ENCODE peak calls at places on chromosomes 7 and 10, in ten cellular contexts. X, V, A, O, W, U, F, Y, N and D are unnamed samples.

GRCh38 chr7:36153571-36154097 is 580 bp downstream of the EEPD1 start:
- DNase-seq in X (no peak), V (no peak), A (no peak), O (no peak), W (no peak), U (peak; percentile 44), F (no peak), Y (peak; percentile 77), N (no peak), D (no peak)

GRCh38 chr10:98378722-98379121 is 36.3 kb downstream of the PYROXD2 start:
- DNase-seq in X (no peak), V (no peak), A (no peak), O (no peak), W (no peak), U (no peak), F (peak; percentile 91), Y (no peak), N (no peak), D (no peak)

GRCh38 chr10:130257897-130258296 is 121.7 kb downstream of the GLRX3 start:
- DNase-seq in X (no peak), V (no peak), A (no peak), O (no peak), W (no peak), U (no peak), F (no peak), Y (no peak), N (no peak), D (no peak)

GRCh38 chr7:45689011-45689796 is 115.0 kb downstream of the ADCY1 start:
- DNase-seq in X (peak; percentile 21), V (no peak), A (no peak), O (no peak), W (no peak), U (no peak), F (peak; percentile 93), Y (no peak), N (no peak), D (no peak)

GRCh38 chr7:2044883-2045471 is 187.8 kb downstream of the MAD1L1 start:
- DNase-seq in X (no peak), V (no peak), A (no peak), O (no peak), W (no peak), U (no peak), F (no peak), Y (peak; percentile 45), N (no peak), D (no peak)

GRCh38 chr10:117441812-117442443 is 66.7 kb upstream of the PDZD8 start:
- DNase-seq in X (no peak), V (no peak), A (peak; percentile 45), O (no peak), W (no peak), U (no peak), F (no peak), Y (no peak), N (no peak), D (no peak)

GRCh38 chr10:90032519-90032918 is 331.1 kb downstream of the KIF20B start:
- DNase-seq in X (no peak), V (no peak), A (no peak), O (no peak), W (no peak), U (no peak), F (no peak), Y (no peak), N (no peak), D (no peak)

GRCh38 chr7:27677912-27678612 is 15.4 kb upstream of the HIBADH start:
- DNase-seq in X (peak; percentile 78), V (no peak), A (peak; percentile 93), O (no peak), W (peak; percentile 21), U (no peak), F (peak; percentile 96), Y (no peak), N (peak; percentile 25), D (no peak)

GRCh38 chr7:65239707-65240352 is 133.8 kb upstream of the ZNF92 start:
- DNase-seq in X (peak; percentile 25), V (no peak), A (peak; percentile 59), O (no peak), W (no peak), U (no peak), F (no peak), Y (no peak), N (no peak), D (no peak)

GRCh38 chr10:4344544-4344994 is 481.4 kb upstream of the AKR1E2 start:
- DNase-seq in X (no peak), V (peak; percentile 42), A (peak; percentile 92), O (peak; percentile 58), W (peak; percentile 24), U (peak; percentile 65), F (peak; percentile 100), Y (peak; percentile 90), N (no peak), D (no peak)

GRCh38 chr10:131795761-131796160 is 105.0 kb upstream of the PPP2R2D start:
- DNase-seq in X (no peak), V (no peak), A (no peak), O (no peak), W (no peak), U (no peak), F (no peak), Y (no peak), N (no peak), D (no peak)

GRCh38 chr7:150396426-150397375 is 17.6 kb downstream of the ZNF775 start:
- DNase-seq in X (no peak), V (peak; percentile 42), A (no peak), O (no peak), W (no peak), U (no peak), F (no peak), Y (peak; percentile 61), N (no peak), D (no peak)

GRCh38 chr7:77913977-77914607 is 115.5 kb downstream of the PHTF2 start:
- DNase-seq in X (no peak), V (no peak), A (no peak), O (no peak), W (no peak), U (no peak), F (peak; percentile 66), Y (no peak), N (peak; percentile 21), D (no peak)

GRCh38 chr7:151897951-151898686 is 21.2 kb upstream of the PRKAG2 start:
- DNase-seq in X (no peak), V (no peak), A (no peak), O (no peak), W (no peak), U (no peak), F (no peak), Y (peak; percentile 56), N (no peak), D (no peak)
- H3K4me3 ChIP-seq in X (no peak overlapping the region), V (no peak overlapping the region), A (no peak overlapping the region), O (no peak overlapping the region), W (no peak overlapping the region), U (no peak overlapping the region), F (no peak overlapping the region), Y (no peak overlapping the region), N (no peak overlapping the region), D (no peak overlapping the region)

GRCh38 chr7:155255660-155256059 is 42.0 kb upstream of the INSIG1 start:
- DNase-seq in X (no peak), V (no peak), A (no peak), O (no peak), W (no peak), U (no peak), F (peak; percentile 41), Y (no peak), N (no peak), D (no peak)

GRCh38 chr7:155252958-155253501 is 44.6 kb upstream of the INSIG1 start:
- DNase-seq in X (no peak), V (no peak), A (no peak), O (no peak), W (no peak), U (no peak), F (no peak), Y (no peak), N (no peak), D (no peak)

GRCh38 chr7:155252388-155252957 is 45.2 kb upstream of the INSIG1 start:
- DNase-seq in X (peak; percentile 18), V (no peak), A (no peak), O (no peak), W (no peak), U (no peak), F (peak; percentile 13), Y (no peak), N (no peak), D (no peak)

GRCh38 chr7:155255071-155255470 is 42.6 kb upstream of the INSIG1 start:
- DNase-seq in X (no peak), V (no peak), A (no peak), O (no peak), W (no peak), U (no peak), F (no peak), Y (no peak), N (no peak), D (no peak)

GRCh38 chr7:155254018-155254417 is 43.7 kb upstream of the INSIG1 start:
- DNase-seq in X (no peak), V (no peak), A (no peak), O (no peak), W (no peak), U (no peak), F (no peak), Y (no peak), N (no peak), D (no peak)
- TF ChIP-seq POLR2A in X (no peak), V (no peak), A (no peak), O (no peak), W (no peak), U (no peak), F (no peak), Y (no peak), N (no peak), D (no peak)

GRCh38 chr10:91879514-91880170 is 29.6 kb downstream of the FGFBP3 start:
- DNase-seq in X (no peak), V (no peak), A (no peak), O (no peak), W (no peak), U (no peak), F (no peak), Y (no peak), N (no peak), D (no peak)
- H3K27ac ChIP-seq in X (no peak overlapping the region), V (no peak overlapping the region), A (no peak overlapping the region), O (no peak overlapping the region), W (no peak overlapping the region), U (no peak overlapping the region), F (no peak overlapping the region), Y (no peak overlapping the region), N (no peak overlapping the region), D (no peak overlapping the region)

GRCh38 chr10:113681533-113682470 is 2.1 kb downstream of the CASP7 start:
- DNase-seq in X (peak; percentile 16), V (no peak), A (no peak), O (no peak), W (no peak), U (no peak), F (no peak), Y (no peak), N (no peak), D (no peak)
- H3K4me3 ChIP-seq in X (no peak overlapping the region), V (no peak overlapping the region), A (no peak overlapping the region), O (no peak overlapping the region), W (no peak overlapping the region), U (no peak overlapping the region), F (no peak overlapping the region), Y (no peak overlapping the region), N (no peak overlapping the region), D (no peak overlapping the region)

DNA sequence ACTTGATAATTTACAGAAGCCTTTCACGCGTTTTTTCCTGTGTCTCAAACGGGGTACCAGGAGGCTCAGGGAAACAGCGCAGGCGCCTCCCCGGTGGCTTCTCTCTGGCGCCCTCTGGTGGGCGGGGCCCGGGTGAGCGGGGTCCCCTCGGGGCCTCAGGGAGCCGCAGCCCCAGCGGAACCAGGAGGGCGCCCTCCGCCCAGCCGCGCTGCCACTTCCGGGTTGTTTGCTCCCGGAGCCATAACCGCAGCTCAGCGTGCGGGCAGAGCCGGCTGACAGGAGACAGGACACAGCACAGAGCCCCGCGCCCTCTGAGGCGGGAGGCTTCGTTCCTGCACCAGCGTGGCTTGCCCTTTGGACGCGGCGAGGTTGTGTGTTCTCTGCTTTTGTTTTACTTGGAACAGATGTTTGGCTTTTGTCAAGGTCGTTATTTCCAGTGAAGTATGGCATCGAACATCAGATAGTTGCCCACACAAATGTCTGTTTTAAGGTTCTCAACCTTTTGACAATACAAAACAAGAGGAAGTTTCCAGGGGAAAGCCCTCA is 6.9 kb upstream of the CYP2E1 start:
- DNase-seq in X (peak; percentile 47), V (peak; percentile 90), A (peak; percentile 79), O (peak; percentile 62), W (peak; percentile 89), U (peak; percentile 63), F (peak; percentile 30), Y (peak; percentile 82), N (peak; percentile 98), D (peak; percentile 12)
- TF ChIP-seq POLR2A in X (no peak), V (no peak), A (peak; percentile 82), O (no peak), W (no peak), U (no peak), F (no peak), Y (no peak), N (peak; percentile 42), D (no peak)